ENCODE peak calls at places on chromosomes 3 and 15, in seven cellular contexts. Q is upper lobe of right lung; Z is psoas muscle; J is CD8-positive, alpha-beta memory T cell; R is CD4-positive, CD25-positive, alpha-beta regulatory T cell; B is heart left ventricle; M is pancreas. U is an unnamed sample.

GRCh38 chr15:70186152-70186551 is 88.4 kb upstream of the TLE3 start:
- DNase-seq in Q (peak; percentile 58), Z (no peak), J (no peak), R (no peak), B (no peak), M (no peak), U (no peak)

GRCh38 chr15:35439291-35439690 is 106.7 kb downstream of the DPH6 start:
- DNase-seq in Q (no peak), Z (no peak), J (no peak), R (no peak), B (no peak), M (no peak), U (no peak)

GRCh38 chr3:49713336-49714105 is 6.0 kb downstream of the AMIGO3 start:
- DNase-seq in Q (peak; percentile 65), Z (no peak), J (peak; percentile 41), R (no peak), B (no peak), M (no peak), U (no peak)

GRCh38 chr3:20905210-20905805 is 719.3 kb upstream of the SGO1 start:
- DNase-seq in Q (no peak), Z (no peak), J (no peak), R (no peak), B (no peak), M (no peak), U (no peak)

GRCh38 chr3:146577662-146578061 is 27.5 kb downstream of the PLSCR5 start:
- DNase-seq in Q (no peak), Z (no peak), J (peak; percentile 48), R (peak; percentile 34), B (no peak), M (no peak), U (peak; percentile 12)

GRCh38 chr3:149393355-149394165 is 16.1 kb upstream of the TM4SF1 start:
- DNase-seq in Q (peak; percentile 83), Z (peak; percentile 74), J (no peak), R (no peak), B (peak; percentile 74), M (peak; percentile 71), U (peak; percentile 82)

GRCh38 chr3:63662500-63662899 is 10.0 kb downstream of the SNTN start:
- DNase-seq in Q (no peak), Z (no peak), J (no peak), R (no peak), B (no peak), M (no peak), U (no peak)

GRCh38 chr3:186002884-186003472 is 65.2 kb upstream of the TRA2B start:
- DNase-seq in Q (no peak), Z (no peak), J (no peak), R (no peak), B (no peak), M (no peak), U (peak; percentile 33)

GRCh38 chr3:30505866-30506517 is 100.4 kb upstream of the TGFBR2 start:
- DNase-seq in Q (no peak), Z (no peak), J (no peak), R (no peak), B (no peak), M (no peak), U (no peak)

GRCh38 chr15:35141743-35142356 is 56.8 kb upstream of the NANOGP8 start:
- DNase-seq in Q (no peak), Z (no peak), J (no peak), R (no peak), B (no peak), M (no peak), U (no peak)

GRCh38 chr3:50453907-50454306 is 49.5 kb downstream of the CACNA2D2 start:
- DNase-seq in Q (no peak), Z (no peak), J (no peak), R (no peak), B (no peak), M (no peak), U (no peak)

GRCh38 chr3:127820871-127821853 is 1.2 kb downstream of the MGLL start:
- DNase-seq in Q (peak; percentile 72), Z (peak; percentile 60), J (no peak), R (no peak), B (peak; percentile 38), M (no peak), U (peak; percentile 33)

GRCh38 chr3:79113821-79114220 is 654.0 kb downstream of the ROBO1 start:
- DNase-seq in Q (no peak), Z (no peak), J (no peak), R (no peak), B (no peak), M (no peak), U (no peak)

GRCh38 chr3:25962255-25962654 is 172.4 kb downstream of the OXSM start:
- DNase-seq in Q (no peak), Z (no peak), J (no peak), R (no peak), B (no peak), M (no peak), U (no peak)

GRCh38 chr3:5014431-5014830 is 35.2 kb downstream of the BHLHE40 start:
- DNase-seq in Q (peak; percentile 6), Z (no peak), J (no peak), R (no peak), B (no peak), M (no peak), U (no peak)

GRCh38 chr3:190495796-190496195 is 18.1 kb upstream of the IL1RAP start:
- DNase-seq in Q (no peak), Z (no peak), J (no peak), R (no peak), B (no peak), M (no peak), U (no peak)

GRCh38 chr15:77982127-77982490 is 95.4 kb downstream of the TBC1D2B start:
- DNase-seq in Q (no peak), Z (no peak), J (no peak), R (no peak), B (no peak), M (no peak), U (no peak)

GRCh38 chr3:63625161-63625560 is 27.3 kb upstream of the SNTN start:
- DNase-seq in Q (no peak), Z (no peak), J (no peak), R (no peak), B (no peak), M (no peak), U (peak; percentile 55)

GRCh38 chr15:72685301-72685924 is 569 bp downstream of the HIGD2B start:
- DNase-seq in Q (no peak), Z (no peak), J (no peak), R (no peak), B (no peak), M (no peak), U (no peak)

GRCh38 chr3:169966951-169967915 is 626 bp downstream of the SEC62 start:
- DNase-seq in Q (no peak), Z (peak; percentile 76), J (peak; percentile 71), R (no peak), B (peak; percentile 68), M (peak; percentile 55), U (peak; percentile 74)

GRCh38 chr15:48507416-48508065 is 138.0 kb downstream of the FBN1 start:
- DNase-seq in Q (no peak), Z (no peak), J (no peak), R (no peak), B (no peak), M (no peak), U (peak; percentile 16)

GRCh38 chr3:13823186-13823585 is 56.7 kb downstream of the WNT7A start:
- DNase-seq in Q (no peak), Z (peak; percentile 13), J (no peak), R (no peak), B (no peak), M (no peak), U (no peak)

GRCh38 chr3:13815088-13815683 is 64.7 kb downstream of the WNT7A start:
- DNase-seq in Q (no peak), Z (no peak), J (no peak), R (no peak), B (no peak), M (no peak), U (no peak)

GRCh38 chr3:13821156-13821555 is 58.7 kb downstream of the WNT7A start:
- DNase-seq in Q (no peak), Z (peak; percentile 19), J (no peak), R (no peak), B (no peak), M (no peak), U (no peak)

GRCh38 chr3:13822042-13822441 is 57.8 kb downstream of the WNT7A start:
- DNase-seq in Q (peak; percentile 11), Z (peak; percentile 10), J (no peak), R (no peak), B (no peak), M (no peak), U (peak; percentile 73)

GRCh38 chr3:13818919-13819318 is 61.0 kb downstream of the WNT7A start:
- DNase-seq in Q (peak; percentile 60), Z (peak; percentile 46), J (no peak), R (no peak), B (no peak), M (no peak), U (no peak)
- H3K9me3 ChIP-seq in Q (peaks cover 27% of the 10 kb centered on the region), Z (peaks cover 23% of the 10 kb centered on the region), J (peaks cover 28% of the 10 kb centered on the region), R (peaks cover 33% of the 10 kb centered on the region), B (peaks cover 2% of the 10 kb centered on the region), M (no peaks in the 10 kb centered on the region), U (no peaks in the 10 kb centered on the region)

DNA sequence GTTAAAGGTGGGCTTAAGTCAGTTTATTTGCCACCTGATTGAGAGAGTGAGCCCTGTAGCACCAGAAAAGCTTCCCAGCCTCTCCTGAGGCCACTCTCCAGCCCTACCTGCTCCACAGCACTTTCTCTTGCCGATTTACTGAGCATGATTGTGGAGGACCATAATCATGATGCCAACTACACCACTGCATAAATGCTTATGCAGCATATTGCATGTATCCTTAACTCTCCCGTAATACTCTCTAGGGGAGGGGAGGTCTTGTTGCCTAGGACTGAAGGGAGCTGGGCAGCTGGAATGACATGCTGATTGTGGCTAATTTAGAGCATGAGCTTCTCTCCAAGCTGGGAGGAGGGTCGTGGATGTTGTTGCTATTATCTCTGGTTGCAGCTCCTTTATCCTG is 54.3 kb downstream of the GPD1L start:
- DNase-seq in Q (no peak), Z (no peak), J (no peak), R (no peak), B (no peak), M (no peak), U (no peak)
- H3K36me3 ChIP-seq in Q (peaks cover 48% of the 10 kb centered on the region), Z (peaks cover 4% of the 10 kb centered on the region), J (peaks cover 14% of the 10 kb centered on the region), R (peaks cover 62% of the 10 kb centered on the region), B (peaks cover 72% of the 10 kb centered on the region), M (peaks cover 23% of the 10 kb centered on the region), U (no peaks in the 10 kb centered on the region)

DNA sequence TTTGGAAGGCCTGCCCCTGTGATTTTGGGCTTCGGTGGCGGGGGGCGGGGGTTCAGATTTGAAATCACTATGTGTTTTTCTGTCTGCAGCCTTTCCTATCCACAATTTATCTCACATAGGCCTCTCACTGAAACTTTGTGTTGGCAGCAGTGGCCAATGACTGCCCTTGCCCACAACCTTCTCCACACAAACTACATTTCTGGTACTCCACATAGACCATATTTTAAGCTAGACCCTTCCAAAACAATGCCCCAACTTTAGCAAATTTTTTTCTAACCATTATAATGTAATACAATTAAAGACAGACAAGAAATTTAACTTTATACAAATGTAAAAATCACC is 6.4 kb downstream of the ADAM10 start:
- DNase-seq in Q (no peak), Z (no peak), J (no peak), R (no peak), B (no peak), M (no peak), U (no peak)
- H3K4me3 ChIP-seq in Q (no peak overlapping the region), Z (no peak overlapping the region), J (no peak overlapping the region), R (peak overlapping the region; percentile 43), B (no peak overlapping the region), M (no peak overlapping the region), U (no peak overlapping the region)

DNA sequence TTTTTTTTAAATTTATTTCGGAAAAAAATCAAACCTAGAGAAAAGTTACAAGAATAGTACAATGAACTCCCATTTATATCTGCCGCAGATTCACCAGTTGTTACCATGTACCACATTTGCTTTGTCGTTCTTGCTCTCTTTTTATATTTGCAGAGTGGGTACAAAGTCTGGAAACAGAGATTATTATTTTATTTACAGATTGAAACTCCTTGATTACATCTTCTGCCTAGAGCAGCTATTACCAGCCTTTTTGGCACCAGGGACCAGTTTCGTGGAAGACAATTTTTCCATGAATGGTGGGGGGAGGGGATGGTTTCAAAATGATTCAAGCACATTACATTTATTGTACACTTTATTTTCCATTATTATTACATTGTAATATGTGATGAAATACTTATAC is 8.3 kb downstream of the MEF2A start:
- DNase-seq in Q (no peak), Z (no peak), J (no peak), R (no peak), B (no peak), M (no peak), U (no peak)
- H3K9me3 ChIP-seq in Q (no peaks in the 10 kb centered on the region), Z (no peaks in the 10 kb centered on the region), J (no peaks in the 10 kb centered on the region), R (no peaks in the 10 kb centered on the region), B (no peaks in the 10 kb centered on the region), M (no peaks in the 10 kb centered on the region), U (no peaks in the 10 kb centered on the region)